ENCODE peak calls at places on chromosomes 2 and 18, in nine cellular contexts. U is A549; S is NCI-H69; P is astrocyte of the spinal cord; A is choroid plexus epithelial cell; Q is NCI-H1105; C is hypothalamus; W is T-helper 1 cell; X is stimulated activated CD4-positive, alpha-beta T cell treated with anti-CD3 and anti-CD28 coated beads, Interleukin-1b, Interleukin-23, amount 100 ng/mL, for 4 hours. R is an unnamed sample.

GRCh38 chr2:180006236-180006635 is 861 bp downstream of the CWC22 start:
- DNase-seq in U (no peak), S (no peak), P (no peak), A (no peak), Q (no peak), C (no peak), W (no peak), X (no peak), R (no peak)

GRCh38 chr2:12379143-12379542 is 337.6 kb upstream of the TRIB2 start:
- DNase-seq in U (no peak), S (no peak), P (no peak), A (no peak), Q (no peak), C (no peak), W (no peak), X (no peak), R (no peak)

GRCh38 chr18:63888473-63889190 is 1.1 kb downstream of the SERPINB2 start:
- DNase-seq in U (no peak), S (peak; percentile 13), P (no peak), A (no peak), Q (no peak), C (no peak), W (no peak), X (no peak), R (no peak)

GRCh38 chr18:77111449-77112160 is 21.0 kb downstream of the MBP start:
- DNase-seq in U (no peak), S (no peak), P (no peak), A (no peak), Q (no peak), C (no peak), W (no peak), X (no peak), R (no peak)

GRCh38 chr2:9781252-9781651 is 62.0 kb upstream of the TAF1B start:
- DNase-seq in U (no peak), S (no peak), P (no peak), A (no peak), Q (no peak), C (no peak), W (no peak), X (no peak), R (no peak)

GRCh38 chr2:231696004-231696367 is 12.3 kb upstream of the PTMA start:
- DNase-seq in U (no peak), S (no peak), P (no peak), A (peak; percentile 33), Q (no peak), C (no peak), W (no peak), X (no peak), R (no peak)

GRCh38 chr2:120576509-120577474 is 158.9 kb upstream of the GLI2 start:
- DNase-seq in U (no peak), S (peak; percentile 93), P (no peak), A (peak; percentile 29), Q (no peak), C (no peak), W (no peak), X (no peak), R (no peak)

GRCh38 chr2:168758970-168759820 is 43.2 kb upstream of the NOSTRIN start:
- DNase-seq in U (peak; percentile 67), S (peak; percentile 66), P (peak; percentile 57), A (peak; percentile 81), Q (peak; percentile 9), C (no peak), W (no peak), X (no peak), R (peak; percentile 2)

GRCh38 chr2:240840435-240841060 is 20.5 kb upstream of the KIF1A start:
- DNase-seq in U (peak; percentile 80), S (peak; percentile 48), P (peak; percentile 58), A (peak; percentile 76), Q (peak; percentile 25), C (no peak), W (no peak), X (no peak), R (peak; percentile 65)

GRCh38 chr2:26216587-26216986 is 27.8 kb downstream of the HADHA start:
- DNase-seq in U (no peak), S (no peak), P (no peak), A (no peak), Q (no peak), C (no peak), W (no peak), X (no peak), R (no peak)

GRCh38 chr2:36572752-36573125 is 25.2 kb downstream of the FEZ2 start:
- DNase-seq in U (no peak), S (no peak), P (no peak), A (no peak), Q (no peak), C (no peak), W (no peak), X (no peak), R (no peak)

GRCh38 chr2:143937563-143938346 is 582.2 kb downstream of the ZEB2 start:
- DNase-seq in U (no peak), S (peak; percentile 65), P (no peak), A (peak; percentile 7), Q (no peak), C (no peak), W (no peak), X (no peak), R (no peak)

GRCh38 chr2:197254776-197255521 is 55.6 kb downstream of the ANKRD44 start:
- DNase-seq in U (no peak), S (peak; percentile 53), P (no peak), A (no peak), Q (no peak), C (no peak), W (no peak), X (no peak), R (no peak)

GRCh38 chr2:120546077-120546864 is 189.4 kb upstream of the GLI2 start:
- DNase-seq in U (no peak), S (peak; percentile 26), P (peak; percentile 79), A (peak; percentile 89), Q (no peak), C (no peak), W (no peak), X (no peak), R (no peak)

GRCh38 chr2:6506311-6507258 is 359.1 kb downstream of the CMPK2 start:
- DNase-seq in U (no peak), S (peak; percentile 3), P (peak; percentile 73), A (peak; percentile 28), Q (no peak), C (no peak), W (no peak), X (no peak), R (no peak)

R was measured in NCI-H1436.